ENCODE peak calls at places on chromosomes 1 and 21, in ten cellular contexts. F is HFFc6, Q is uterus, W is MCF 10A, X is PC-3, V is WERI-Rb-1, B is dorsolateral prefrontal cortex, K is left ventricle myocardium inferior, O is colonic mucosa, E is mesothelial cell of epicardium. Y is an unnamed sample.

GRCh38 chr1:32818804-32819541 is 1.5 kb downstream of the S100PBP start:
- DNase-seq in F (no peak), Q (no peak), W (no peak), X (no peak), V (no peak), B (no peak), K (no peak), O (peak), E (no peak), Y (no peak)

GRCh38 chr1:200290010-200290685 is 119.7 kb downstream of the ZNF281 start:
- DNase-seq in F (peak), Q (no peak), W (no peak), X (peak), V (peak), B (no peak), K (no peak), O (no peak), E (no peak), Y (no peak)

GRCh38 chr1:4506591-4506990 is 147.8 kb upstream of the AJAP1 start:
- DNase-seq in F (no peak), Q (no peak), W (no peak), X (no peak), V (no peak), B (no peak), K (no peak), O (no peak), E (no peak), Y (no peak)

GRCh38 chr21:45932922-45933502 is 48.6 kb upstream of the COL6A1 start:
- DNase-seq in F (no peak), Q (no peak), W (no peak), X (no peak), V (no peak), B (no peak), K (no peak), O (no peak), E (no peak), Y (no peak)

GRCh38 chr1:179921472-179921871 is 33.1 kb upstream of the CEP350 start:
- DNase-seq in F (no peak), Q (no peak), W (no peak), X (no peak), V (no peak), B (no peak), K (no peak), O (no peak), E (no peak), Y (no peak)

GRCh38 chr1:223714849-223715709 is 2.7 kb downstream of the CAPN2 start:
- DNase-seq in F (peak), Q (no peak), W (peak), X (peak), V (peak), B (no peak), K (no peak), O (peak), E (no peak), Y (no peak)

GRCh38 chr1:241639653-241640148 is 468 bp downstream of the CHML start:
- DNase-seq in F (peak), Q (no peak), W (peak), X (no peak), V (peak), B (peak), K (peak), O (peak), E (no peak), Y (no peak)

GRCh38 chr1:33435096-33435820 is 4.4 kb upstream of the PHC2 start:
- DNase-seq in F (peak), Q (no peak), W (peak), X (peak), V (no peak), B (no peak), K (no peak), O (no peak), E (no peak), Y (no peak)

GRCh38 chr1:226679853-226680516 is 59.1 kb downstream of the ITPKB start:
- DNase-seq in F (peak), Q (peak), W (no peak), X (no peak), V (peak), B (peak), K (peak), O (peak), E (peak), Y (peak)

GRCh38 chr1:68551459-68551858 is 54.6 kb upstream of the DEPDC1 start:
- DNase-seq in F (no peak), Q (no peak), W (no peak), X (peak), V (no peak), B (no peak), K (no peak), O (no peak), E (no peak), Y (no peak)

GRCh38 chr1:113199718-113200455 is 126.9 kb downstream of the LRIG2 start:
- DNase-seq in F (no peak), Q (no peak), W (no peak), X (no peak), V (no peak), B (no peak), K (no peak), O (no peak), E (no peak), Y (no peak)

GRCh38 chr1:94325379-94326302 is 88.3 kb upstream of the ARHGAP29 start:
- DNase-seq in F (peak), Q (no peak), W (peak), X (peak), V (no peak), B (no peak), K (no peak), O (no peak), E (no peak), Y (no peak)

GRCh38 chr1:17735791-17736190 is 19.3 kb upstream of the ACTL8 start:
- DNase-seq in F (no peak), Q (no peak), W (no peak), X (no peak), V (peak), B (no peak), K (no peak), O (no peak), E (no peak), Y (no peak)

GRCh38 chr1:7333576-7333975 is 437.5 kb upstream of the VAMP3 start:
- DNase-seq in F (no peak), Q (no peak), W (no peak), X (no peak), V (no peak), B (no peak), K (no peak), O (peak), E (no peak), Y (no peak)

GRCh38 chr1:25360596-25361581 is 22.8 kb downstream of the TMEM50A start:
- DNase-seq in F (peak), Q (no peak), W (peak), X (peak), V (no peak), B (no peak), K (no peak), O (no peak), E (no peak), Y (no peak)

GRCh38 chr21:33308586-33309490 is 15.9 kb upstream of the IFNAR1 start:
- DNase-seq in F (no peak), Q (no peak), W (no peak), X (no peak), V (no peak), B (no peak), K (no peak), O (no peak), E (no peak), Y (no peak)

GRCh38 chr1:53946252-53947171 is at the start of gene LRRC42:
- DNase-seq in F (no peak), Q (no peak), W (no peak), X (no peak), V (peak), B (no peak), K (no peak), O (no peak), E (no peak), Y (no peak)

GRCh38 chr1:98903726-98904125 is 100.9 kb downstream of the PLPPR5 start:
- DNase-seq in F (no peak), Q (no peak), W (no peak), X (peak), V (no peak), B (no peak), K (no peak), O (no peak), E (no peak), Y (no peak)

GRCh38 chr21:18832081-18832670 is 428.6 kb upstream of the TMPRSS15 start:
- DNase-seq in F (no peak), Q (no peak), W (no peak), X (peak), V (no peak), B (no peak), K (no peak), O (no peak), E (no peak), Y (no peak)

GRCh38 chr1:33762099-33762830 is 101.6 kb upstream of the HMGB4 start:
- DNase-seq in F (peak), Q (no peak), W (no peak), X (no peak), V (no peak), B (no peak), K (no peak), O (no peak), E (no peak), Y (no peak)

GRCh38 chr1:47175227-47175934 is 14.5 kb downstream of the PDZK1IP1 start:
- DNase-seq in F (peak), Q (no peak), W (peak), X (peak), V (peak), B (peak), K (no peak), O (peak), E (peak), Y (no peak)

GRCh38 chr1:29122662-29122986 is 1.1 kb downstream of the TMEM200B start:
- DNase-seq in F (peak), Q (peak), W (peak), X (peak), V (no peak), B (no peak), K (peak), O (peak), E (peak), Y (no peak)

GRCh38 chr1:92408825-92409224 is 77.9 kb downstream of the GFI1 start:
- DNase-seq in F (peak), Q (no peak), W (no peak), X (peak), V (no peak), B (no peak), K (no peak), O (no peak), E (no peak), Y (no peak)

GRCh38 chr1:44012411-44012810 is 18.9 kb downstream of the SLC6A9 start:
- DNase-seq in F (no peak), Q (no peak), W (no peak), X (peak), V (no peak), B (no peak), K (no peak), O (no peak), E (no peak), Y (no peak)

GRCh38 chr1:224211262-224211962 is 28.4 kb downstream of the DEGS1 start:
- DNase-seq in F (peak), Q (no peak), W (peak), X (peak), V (no peak), B (peak), K (no peak), O (peak), E (no peak), Y (no peak)

GRCh38 chr1:62057230-62057629 is 137.4 kb upstream of the L1TD1 start:
- DNase-seq in F (no peak), Q (no peak), W (no peak), X (no peak), V (no peak), B (peak), K (no peak), O (no peak), E (no peak), Y (no peak)

GRCh38 chr1:82775402-82776000 is 974.8 kb downstream of the ADGRL2 start:
- DNase-seq in F (no peak), Q (no peak), W (peak), X (peak), V (peak), B (no peak), K (no peak), O (peak), E (no peak), Y (no peak)

GRCh38 chr1:89808429-89809117 is 12.3 kb upstream of the LRRC8D start:
- DNase-seq in F (peak), Q (no peak), W (peak), X (peak), V (no peak), B (no peak), K (no peak), O (no peak), E (no peak), Y (no peak)

GRCh38 chr1:52127181-52128175 is 14.4 kb upstream of the ZFYVE9 start:
- DNase-seq in F (peak), Q (no peak), W (peak), X (peak), V (peak), B (peak), K (no peak), O (peak), E (no peak), Y (no peak)

GRCh38 chr1:18458751-18459133 is 22.0 kb upstream of the KLHDC7A start:
- DNase-seq in F (no peak), Q (no peak), W (no peak), X (no peak), V (no peak), B (no peak), K (no peak), O (no peak), E (no peak), Y (no peak)

GRCh38 chr1:116154536-116154935 is 43.3 kb downstream of the MAB21L3 start:
- DNase-seq in F (no peak), Q (no peak), W (no peak), X (no peak), V (no peak), B (no peak), K (no peak), O (peak), E (no peak), Y (no peak)

GRCh38 chr1:22030473-22030872 is 22.0 kb upstream of the CDC42 start:
- DNase-seq in F (no peak), Q (no peak), W (no peak), X (no peak), V (no peak), B (no peak), K (no peak), O (no peak), E (no peak), Y (no peak)

GRCh38 chr1:161168906-161169305 is 2.7 kb downstream of the PPOX start:
- DNase-seq in F (no peak), Q (no peak), W (no peak), X (no peak), V (no peak), B (no peak), K (no peak), O (no peak), E (no peak), Y (no peak)

GRCh38 chr1:161163793-161164192 is 2.4 kb upstream of the PPOX start:
- DNase-seq in F (no peak), Q (no peak), W (no peak), X (no peak), V (no peak), B (no peak), K (no peak), O (no peak), E (no peak), Y (no peak)

GRCh38 chr1:161166669-161167548 is 683 bp downstream of the PPOX start:
- DNase-seq in F (peak), Q (no peak), W (peak), X (no peak), V (peak), B (peak), K (no peak), O (peak), E (no peak), Y (no peak)

GRCh38 chr1:161164901-161165620 is 1.2 kb upstream of the PPOX start:
- DNase-seq in F (no peak), Q (no peak), W (no peak), X (no peak), V (no peak), B (no peak), K (no peak), O (no peak), E (no peak), Y (no peak)

GRCh38 chr1:161165742-161166668 is at the start of gene PPOX:
- DNase-seq in F (peak), Q (peak), W (peak), X (peak), V (peak), B (peak), K (peak), O (peak), E (peak), Y (peak)
- TF ChIP-seq CTCF in F (peak), Q (peak), W (peak), X (peak), V (peak), B (peak), K (peak), O (peak), E (peak), Y (no peak)

GRCh38 chr21:38389891-38390290 is 108.4 kb downstream of the ERG start:
- DNase-seq in F (no peak), Q (no peak), W (no peak), X (no peak), V (no peak), B (no peak), K (no peak), O (no peak), E (no peak), Y (no peak)
- TF ChIP-seq CTCF in F (no peak), Q (no peak), W (no peak), X (no peak), V (no peak), B (no peak), K (no peak), O (no peak), E (no peak), Y (no peak)

GRCh38 chr1:230186874-230187273 is 119.8 kb downstream of the GALNT2 start:
- DNase-seq in F (no peak), Q (no peak), W (no peak), X (no peak), V (no peak), B (no peak), K (no peak), O (no peak), E (no peak), Y (no peak)
- TF ChIP-seq CTCF in F (no peak), Q (no peak), W (no peak), X (no peak), V (no peak), B (no peak), K (no peak), O (no peak), E (no peak), Y (no peak)

GRCh38 chr1:195897072-195897471 is 711.2 kb downstream of the KCNT2 start:
- DNase-seq in F (no peak), Q (no peak), W (peak), X (peak), V (no peak), B (no peak), K (no peak), O (no peak), E (no peak), Y (no peak)
- TF ChIP-seq CTCF in F (peak), Q (no peak), W (no peak), X (peak), V (no peak), B (no peak), K (no peak), O (no peak), E (no peak), Y (no peak)

GRCh38 chr1:203508463-203508862 is 14.5 kb downstream of the OPTC start:
- DNase-seq in F (no peak), Q (no peak), W (no peak), X (no peak), V (peak), B (no peak), K (peak), O (no peak), E (no peak), Y (no peak)
- TF ChIP-seq CTCF in F (no peak), Q (no peak), W (no peak), X (no peak), V (peak), B (no peak), K (peak), O (no peak), E (no peak), Y (no peak)

GRCh38 chr1:201546093-201546492 is 7.2 kb downstream of the NAV1 start:
- DNase-seq in F (no peak), Q (no peak), W (no peak), X (no peak), V (peak), B (no peak), K (no peak), O (no peak), E (no peak), Y (no peak)
- TF ChIP-seq CTCF in F (no peak), Q (no peak), W (peak), X (peak), V (peak), B (no peak), K (no peak), O (no peak), E (no peak), Y (no peak)

GRCh38 chr1:236302941-236303340 is 21.2 kb upstream of the ERO1B start:
- DNase-seq in F (no peak), Q (no peak), W (no peak), X (no peak), V (no peak), B (no peak), K (no peak), O (no peak), E (no peak), Y (no peak)

GRCh38 chr1:236304682-236305081 is 22.9 kb upstream of the ERO1B start:
- DNase-seq in F (no peak), Q (no peak), W (no peak), X (no peak), V (no peak), B (no peak), K (no peak), O (no peak), E (no peak), Y (no peak)

GRCh38 chr1:236301080-236301957 is 19.6 kb upstream of the ERO1B start:
- DNase-seq in F (no peak), Q (no peak), W (no peak), X (no peak), V (no peak), B (no peak), K (no peak), O (no peak), E (no peak), Y (no peak)

GRCh38 chr1:236301958-236302335 is 20.2 kb upstream of the ERO1B start:
- DNase-seq in F (no peak), Q (no peak), W (no peak), X (no peak), V (no peak), B (no peak), K (no peak), O (no peak), E (no peak), Y (no peak)

DNA sequence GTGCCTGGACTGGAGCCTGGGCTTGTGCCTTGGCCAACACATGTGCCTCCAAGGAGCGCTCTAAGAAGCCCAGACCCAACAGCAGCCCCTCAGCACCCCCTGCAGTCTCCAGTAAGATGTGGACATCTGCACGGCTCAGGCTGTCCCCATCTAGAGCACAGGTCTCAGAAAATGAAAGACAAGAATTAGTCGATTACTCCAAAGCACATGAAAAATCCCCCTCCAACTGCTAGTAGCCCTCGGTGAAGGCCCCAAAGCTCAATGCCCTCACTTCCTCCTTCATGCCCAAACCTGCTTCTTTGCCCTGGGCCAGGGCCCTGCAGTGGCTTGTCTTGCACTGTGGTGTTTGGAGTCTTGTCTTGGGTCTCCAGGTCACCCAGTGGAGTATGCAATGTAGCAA is 21.9 kb upstream of the ERO1B start:
- DNase-seq in F (no peak), Q (no peak), W (peak), X (no peak), V (no peak), B (no peak), K (no peak), O (no peak), E (no peak), Y (no peak)
- TF ChIP-seq CTCF in F (no peak), Q (no peak), W (no peak), X (no peak), V (peak), B (no peak), K (no peak), O (no peak), E (no peak), Y (no peak)

GRCh38 chr1:177432897-177433296 is 262.1 kb downstream of the BRINP2 start:
- DNase-seq in F (no peak), Q (no peak), W (peak), X (peak), V (no peak), B (no peak), K (no peak), O (no peak), E (no peak), Y (no peak)
- TF ChIP-seq CTCF in F (no peak), Q (no peak), W (peak), X (peak), V (no peak), B (no peak), K (no peak), O (no peak), E (peak), Y (no peak)

Y was measured in omental fat pad.